ENCODE peak calls at places on chromosomes 7 and 10, in four cellular contexts. O, V, L and P are unnamed samples.

GRCh38 chr10:63375458-63375857 is 90.3 kb downstream of the JMJD1C start:
- DNase-seq in O (no peak), L (no peak), V (peak), P (no peak)

GRCh38 chr10:22832198-22832597 is 95.7 kb upstream of the ARMC3 start:
- DNase-seq in O (no peak), L (no peak), V (no peak), P (no peak)

GRCh38 chr7:39557222-39557621 is 9.0 kb upstream of the YAE1 start:
- DNase-seq in L (no peak), O (no peak), V (no peak), P (no peak)

GRCh38 chr10:74909665-74910064 is 83.3 kb downstream of the KAT6B start:
- DNase-seq in O (no peak), V (no peak), L (no peak), P (no peak)

GRCh38 chr7:134435161-134435920 is 23.6 kb downstream of the AKR1B1 start:
- DNase-seq in L (no peak), O (no peak), V (peak), P (no peak)

GRCh38 chr10:133357293-133358151 is at the start of gene FUOM:
- DNase-seq in V (peak), L (no peak), O (peak), P (no peak)

GRCh38 chr7:150936018-150936417 is 42.1 kb downstream of the KCNH2 start:
- DNase-seq in V (no peak), L (no peak), O (no peak), P (no peak)

GRCh38 chr7:1046722-1047679 is 2.7 kb downstream of the GPR146 start:
- DNase-seq in L (no peak), O (no peak), V (no peak), P (no peak)

GRCh38 chr10:132743925-132744490 is 41.9 kb downstream of the NKX6-2 start:
- DNase-seq in V (peak), L (no peak), O (no peak), P (no peak)